ENCODE peak calls at places on chromosomes 5 and 9, in ten cellular contexts. S is fibroblast of villous mesenchyme; A is NCI-H345; N is retinal pigment epithelial cell; T is stimulated activated CD8-positive, alpha-beta memory T cell treated with anti-CD3 and anti-CD28 coated beads, Interleukin-15, amount 100 ng/mL, for 24 hours; O is AG09319; M is T-helper 2 cell treated with Interferon-gamma antibody and Interleukin-4, amounts not matched to agents 5 μg/mL and 100 μg/mL, for 36 hours; E is mesenteric fat pad; Q is GF-D8; V is fibroblast of pulmonary artery. P is an unnamed sample.

GRCh38 chr5:151739939-151740335 is 18.5 kb downstream of the ATOX1 start:
- DNase-seq in S (peak; percentile 93), A (no peak), N (no peak), T (no peak), O (peak; percentile 85), M (no peak), E (no peak), Q (no peak), V (peak; percentile 87), P (no peak)

GRCh38 chr9:109474944-109475343 is 23.2 kb downstream of the PTPN3 start:
- DNase-seq in S (no peak), A (no peak), N (no peak), T (no peak), O (no peak), M (no peak), E (no peak), Q (no peak), V (no peak), P (no peak)

GRCh38 chr5:98424681-98425454 is 348.6 kb upstream of the RGMB start:
- DNase-seq in S (peak; percentile 35), A (no peak), N (no peak), T (no peak), O (peak; percentile 53), M (no peak), E (no peak), Q (no peak), V (no peak), P (no peak)

GRCh38 chr9:127981559-127982121 is 851 bp upstream of the EEIG1 start:
- DNase-seq in S (no peak), A (no peak), N (no peak), T (no peak), O (no peak), M (no peak), E (no peak), Q (no peak), V (no peak), P (no peak)

GRCh38 chr9:134180786-134181647 is 16.7 kb upstream of the RNU6ATAC start:
- DNase-seq in S (no peak), A (no peak), N (no peak), T (no peak), O (no peak), M (no peak), E (no peak), Q (no peak), V (no peak), P (no peak)

GRCh38 chr5:12662545-12663314 is 758.5 kb upstream of the CTNND2 start:
- DNase-seq in S (no peak), A (no peak), N (no peak), T (no peak), O (no peak), M (no peak), E (no peak), Q (no peak), V (no peak), P (no peak)

GRCh38 chr9:136311433-136312375 is 7.8 kb upstream of the CCDC187 start:
- DNase-seq in S (no peak), A (peak; percentile 82), N (no peak), T (no peak), O (no peak), M (no peak), E (no peak), Q (no peak), V (no peak), P (no peak)

GRCh38 chr5:133050500-133050899 is 1.3 kb upstream of the HSPA4 start:
- DNase-seq in S (no peak), A (no peak), N (no peak), T (no peak), O (no peak), M (no peak), E (no peak), Q (no peak), V (no peak), P (no peak)

GRCh38 chr5:169904059-169904458 is 76.2 kb downstream of the INSYN2B start:
- DNase-seq in S (no peak), A (no peak), N (no peak), T (no peak), O (peak; percentile 16), M (no peak), E (no peak), Q (no peak), V (peak; percentile 82), P (no peak)

GRCh38 chr9:23590601-23591000 is 235.4 kb downstream of the ELAVL2 start:
- DNase-seq in S (peak; percentile 1), A (no peak), N (no peak), T (no peak), O (no peak), M (no peak), E (no peak), Q (no peak), V (no peak), P (no peak)

P was measured in upper lobe of left lung.